ENCODE peak calls at places on chromosomes 7 and 10, in eight cellular contexts. B is iPS DF 6.9; I is adrenal gland; S is RCC 7860; U is ACHN; V is NCI-H2081; N is AG09309; M is stimulated activated CD4-positive, alpha-beta T cell treated with anti-CD3 and anti-CD28 coated beads, Interleukin-1b, Interleukin-23, amount 100 ng/mL, for 1 hour. L is an unnamed sample.

GRCh38 chr7:150631866-150632864 is at the start of gene GIMAP6:
- DNase-seq in B (no peak), I (peak), S (no peak), U (no peak), V (no peak), N (no peak), M (no peak), L (no peak)

GRCh38 chr7:8442814-8443304 is 9.4 kb downstream of the NXPH1 start:
- DNase-seq in B (no peak), I (peak), S (no peak), U (peak), V (no peak), N (no peak), M (peak), L (peak)

GRCh38 chr10:104113557-104113956 is 8.4 kb upstream of the SFR1 start:
- DNase-seq in B (no peak), I (no peak), S (no peak), U (no peak), V (no peak), N (no peak), M (no peak), L (no peak)

GRCh38 chr7:4241791-4242190 is 440.3 kb upstream of the FOXK1 start:
- DNase-seq in B (no peak), I (no peak), S (no peak), U (no peak), V (no peak), N (no peak), M (no peak), L (no peak)

GRCh38 chr10:12181065-12181775 is 14.5 kb downstream of the NUDT5 start:
- DNase-seq in B (no peak), I (no peak), S (no peak), U (no peak), V (no peak), N (no peak), M (no peak), L (no peak)

GRCh38 chr7:13749026-13749425 is 240.4 kb downstream of the ETV1 start:
- DNase-seq in B (peak), I (no peak), S (no peak), U (no peak), V (peak), N (no peak), M (no peak), L (no peak)

GRCh38 chr7:2522780-2523433 is 3.3 kb downstream of the LFNG start:
- DNase-seq in B (no peak), I (peak), S (peak), U (peak), V (peak), N (no peak), M (no peak), L (peak)

GRCh38 chr10:124703778-124704427 is 40.3 kb downstream of the FAM53B start:
- DNase-seq in B (no peak), I (peak), S (no peak), U (no peak), V (no peak), N (no peak), M (no peak), L (no peak)

GRCh38 chr10:101060951-101061813 is 607 bp upstream of the KAZALD1 start:
- DNase-seq in B (no peak), I (peak), S (peak), U (peak), V (peak), N (peak), M (peak), L (peak)

GRCh38 chr10:49161411-49161997 is 26.7 kb downstream of the TMEM273 start:
- DNase-seq in B (no peak), I (peak), S (peak), U (peak), V (peak), N (no peak), M (no peak), L (no peak)

GRCh38 chr10:125011926-125012705 is 70.2 kb downstream of the ZRANB1 start:
- DNase-seq in B (no peak), I (no peak), S (no peak), U (no peak), V (no peak), N (no peak), M (no peak), L (no peak)

GRCh38 chr7:76220185-76221057 is 18.7 kb downstream of the SRRM3 start:
- DNase-seq in B (peak), I (peak), S (peak), U (peak), V (peak), N (no peak), M (no peak), L (peak)

GRCh38 chr7:73901823-73902597 is 41.1 kb downstream of the TMEM270 start:
- DNase-seq in B (no peak), I (no peak), S (no peak), U (no peak), V (no peak), N (no peak), M (no peak), L (no peak)

GRCh38 chr7:117143066-117143465 is 179.8 kb downstream of the WNT2 start:
- DNase-seq in B (no peak), I (no peak), S (no peak), U (no peak), V (no peak), N (no peak), M (no peak), L (no peak)

GRCh38 chr7:12111461-12112405 is 99.4 kb upstream of the TMEM106B start:
- DNase-seq in B (no peak), I (peak), S (no peak), U (no peak), V (no peak), N (no peak), M (no peak), L (peak)

GRCh38 chr7:81150951-81151361 is 232.1 kb upstream of the SEMA3C start:
- DNase-seq in B (no peak), I (no peak), S (peak), U (no peak), V (peak), N (no peak), M (no peak), L (no peak)

GRCh38 chr7:132932321-132933075 is 149.4 kb downstream of the CHCHD3 start:
- DNase-seq in B (no peak), I (no peak), S (no peak), U (no peak), V (no peak), N (no peak), M (no peak), L (no peak)

GRCh38 chr7:11343818-11344413 is 370.2 kb downstream of the PHF14 start:
- DNase-seq in B (peak), I (no peak), S (no peak), U (peak), V (peak), N (no peak), M (no peak), L (peak)

GRCh38 chr10:117216611-117217195 is 19.4 kb downstream of the KCNK18 start:
- DNase-seq in B (no peak), I (peak), S (peak), U (peak), V (peak), N (peak), M (peak), L (peak)

GRCh38 chr10:64430690-64431323 is 909.6 kb downstream of the REEP3 start:
- DNase-seq in B (peak), I (no peak), S (peak), U (peak), V (peak), N (no peak), M (no peak), L (peak)

GRCh38 chr10:133618851-133619250 is 7.7 kb downstream of the FRG2B start:
- DNase-seq in B (no peak), I (no peak), S (no peak), U (no peak), V (no peak), N (no peak), M (no peak), L (no peak)

GRCh38 chr10:5188358-5188757 is 3.4 kb upstream of the AKR1C8 start:
- DNase-seq in B (no peak), I (no peak), S (no peak), U (no peak), V (no peak), N (no peak), M (no peak), L (no peak)

GRCh38 chr7:75631711-75632110 is 107.0 kb downstream of the HIP1 start:
- DNase-seq in B (no peak), I (no peak), S (no peak), U (no peak), V (no peak), N (no peak), M (no peak), L (no peak)

GRCh38 chr7:4739528-4739992 is 35.9 kb upstream of the AP5Z1 start:
- DNase-seq in B (no peak), I (peak), S (peak), U (no peak), V (peak), N (no peak), M (no peak), L (no peak)

GRCh38 chr7:117011419-117012260 is 58.3 kb downstream of the ST7 start:
- DNase-seq in B (no peak), I (no peak), S (no peak), U (no peak), V (no peak), N (no peak), M (no peak), L (no peak)

GRCh38 chr10:80444646-80445319 is 9.3 kb upstream of the TSPAN14 start:
- DNase-seq in B (no peak), I (peak), S (peak), U (peak), V (peak), N (peak), M (peak), L (peak)

GRCh38 chr10:33974976-33975478 is 640.6 kb upstream of the NRP1 start:
- DNase-seq in B (no peak), I (peak), S (no peak), U (no peak), V (peak), N (no peak), M (no peak), L (no peak)

GRCh38 chr7:40516376-40516775 is 381.6 kb downstream of the SUGCT start:
- DNase-seq in B (no peak), I (no peak), S (no peak), U (no peak), V (no peak), N (no peak), M (no peak), L (no peak)

GRCh38 chr7:77351539-77352004 is 64.6 kb downstream of the GSAP start:
- DNase-seq in B (no peak), I (peak), S (no peak), U (no peak), V (no peak), N (no peak), M (no peak), L (no peak)

GRCh38 chr7:95737828-95738505 is 34.4 kb upstream of the DYNC1I1 start:
- DNase-seq in B (no peak), I (no peak), S (no peak), U (no peak), V (peak), N (no peak), M (no peak), L (no peak)

GRCh38 chr7:47791682-47792081 is 156.6 kb downstream of the PKD1L1 start:
- DNase-seq in B (no peak), I (no peak), S (no peak), U (no peak), V (no peak), N (no peak), M (no peak), L (no peak)